ENCODE peak calls at places on chromosomes 4 and X, in six cellular contexts. V is NCI-H510A, I is AG08395, S is AG08396, H is caudate nucleus, Q is activated T-helper 1 cell treated with Interleukin-2 at 50 U/mL for 16 hours. Z is an unnamed sample.

GRCh38 chrX:108186811-108187210 is 95.2 kb downstream of the ATG4A start:
- DNase-seq in V (no peak), I (peak), S (peak), H (no peak), Q (no peak), Z (no peak)

GRCh38 chr4:156575430-156576073 is 396.0 kb downstream of the PDGFC start:
- DNase-seq in V (no peak), I (peak), S (no peak), H (no peak), Q (no peak), Z (peak)

GRCh38 chrX:118847676-118848075 is 24.1 kb downstream of the ZCCHC12 start:
- DNase-seq in V (peak), I (peak), S (peak), H (no peak), Q (no peak), Z (no peak)

GRCh38 chr4:7132249-7132648 is 60.1 kb upstream of the SORCS2 start:
- DNase-seq in V (no peak), I (no peak), S (no peak), H (no peak), Q (no peak), Z (no peak)

GRCh38 chr4:68132342-68132741 is 2.7 kb upstream of the TMPRSS11F start:
- DNase-seq in V (no peak), I (no peak), S (no peak), H (no peak), Q (no peak), Z (no peak)

GRCh38 chr4:104795264-104795934 is 300.7 kb upstream of the CXXC4 start:
- DNase-seq in V (no peak), I (no peak), S (no peak), H (no peak), Q (no peak), Z (peak)

GRCh38 chr4:74133786-74134499 is 24.0 kb upstream of the MTHFD2L start:
- DNase-seq in V (peak), I (peak), S (peak), H (peak), Q (peak), Z (peak)

GRCh38 chr4:32133141-32133540 is 1413.0 kb downstream of the PCDH7 start:
- DNase-seq in V (no peak), I (no peak), S (no peak), H (no peak), Q (no peak), Z (no peak)

GRCh38 chr4:17366496-17366895 is 145.4 kb downstream of the QDPR start:
- DNase-seq in V (no peak), I (peak), S (no peak), H (no peak), Q (no peak), Z (peak)

GRCh38 chrX:50606300-50606950 is 135.8 kb upstream of the DGKK start:
- DNase-seq in V (no peak), I (no peak), S (no peak), H (no peak), Q (no peak), Z (no peak)

GRCh38 chr4:124206779-124207605 is 505.5 kb downstream of the ANKRD50 start:
- DNase-seq in V (no peak), I (no peak), S (no peak), H (no peak), Q (no peak), Z (no peak)

GRCh38 chrX:150772150-150772970 is 79.2 kb downstream of the MTMR1 start:
- DNase-seq in V (peak), I (peak), S (peak), H (peak), Q (peak), Z (peak)

GRCh38 chr4:184668511-184669114 is 19.1 kb downstream of the PRIMPOL start:
- DNase-seq in V (no peak), I (no peak), S (no peak), H (no peak), Q (no peak), Z (no peak)

GRCh38 chr4:95544433-95545103 is 4.2 kb downstream of the UNC5C start:
- DNase-seq in V (no peak), I (no peak), S (no peak), H (no peak), Q (no peak), Z (no peak)

GRCh38 chrX:21374994-21375794 is 976 bp downstream of the CNKSR2 start:
- DNase-seq in V (no peak), I (no peak), S (no peak), H (no peak), Q (no peak), Z (no peak)

GRCh38 chr4:25457053-25457715 is 80.1 kb downstream of the ANAPC4 start:
- DNase-seq in V (no peak), I (peak), S (peak), H (no peak), Q (no peak), Z (peak)

GRCh38 chr4:114163051-114163450 is 183.6 kb upstream of the ARSJ start:
- DNase-seq in V (no peak), I (no peak), S (no peak), H (no peak), Q (no peak), Z (no peak)

GRCh38 chr4:89298160-89298559 is 9.4 kb downstream of the GPRIN3 start:
- DNase-seq in V (no peak), I (no peak), S (no peak), H (no peak), Q (no peak), Z (no peak)

GRCh38 chr4:37949636-37950426 is 10.4 kb upstream of the PTTG2 start:
- DNase-seq in V (no peak), I (no peak), S (no peak), H (no peak), Q (no peak), Z (no peak)

Z was measured in MG63.